ENCODE peak calls at places on chromosomes 11 and 22, in ten cellular contexts. G is GM12864; L is kidney epithelial cell; M is AG09309; E is CD8-positive, alpha-beta memory T cell; C is right lobe of liver; W is A549; Q is HCT116; A is fibroblast of lung; I is heart right ventricle. O is an unnamed sample.

GRCh38 chr11:19762266-19762665 is 49.6 kb downstream of the NAV2 start:
- DNase-seq in G (no peak), L (no peak), M (no peak), E (no peak), C (no peak), W (no peak), Q (no peak), A (no peak), I (no peak), O (no peak)

GRCh38 chr11:120972621-120973020 is 51.3 kb upstream of the TBCEL start:
- DNase-seq in G (no peak), L (no peak), M (no peak), E (no peak), C (no peak), W (no peak), Q (no peak), A (no peak), I (no peak), O (no peak)

GRCh38 chr22:24801906-24802504 is 4.0 kb upstream of the SGSM1 start:
- DNase-seq in G (no peak), L (no peak), M (no peak), E (no peak), C (no peak), W (no peak), Q (no peak), A (no peak), I (no peak), O (no peak)

GRCh38 chr11:117833401-117833891 is 8.9 kb upstream of the FXYD2 start:
- DNase-seq in G (no peak), L (no peak), M (no peak), E (peak), C (peak), W (no peak), Q (no peak), A (no peak), I (peak), O (no peak)

GRCh38 chr11:770642-771616 is 6.4 kb downstream of the GATD1 start:
- DNase-seq in G (no peak), L (no peak), M (no peak), E (no peak), C (no peak), W (no peak), Q (no peak), A (no peak), I (no peak), O (no peak)

GRCh38 chr11:121448431-121448941 is 3.6 kb upstream of the SORL1 start:
- DNase-seq in G (no peak), L (no peak), M (no peak), E (no peak), C (no peak), W (no peak), Q (no peak), A (no peak), I (no peak), O (peak)

GRCh38 chr11:56533054-56533740 is 9.9 kb downstream of the OR5M11 start:
- DNase-seq in G (no peak), L (no peak), M (no peak), E (no peak), C (no peak), W (no peak), Q (no peak), A (no peak), I (no peak), O (no peak)

GRCh38 chr11:88629496-88629895 is 292.0 kb upstream of the CTSC start:
- DNase-seq in G (no peak), L (no peak), M (no peak), E (no peak), C (no peak), W (no peak), Q (no peak), A (no peak), I (no peak), O (no peak)

GRCh38 chr22:27937453-27937852 is 18.4 kb upstream of the PITPNB start:
- DNase-seq in G (no peak), L (no peak), M (no peak), E (no peak), C (no peak), W (no peak), Q (no peak), A (no peak), I (no peak), O (no peak)

GRCh38 chr11:103842795-103843194 is 193.6 kb upstream of the DDI1 start:
- DNase-seq in G (no peak), L (no peak), M (peak), E (no peak), C (no peak), W (no peak), Q (no peak), A (peak), I (no peak), O (peak)

GRCh38 chr22:47927811-47928210 is 1165.4 kb downstream of the TBC1D22A start:
- DNase-seq in G (no peak), L (no peak), M (no peak), E (no peak), C (no peak), W (no peak), Q (no peak), A (no peak), I (no peak), O (no peak)

GRCh38 chr11:129440028-129440630 is 64.5 kb downstream of the BARX2 start:
- DNase-seq in G (no peak), L (peak), M (no peak), E (no peak), C (no peak), W (peak), Q (no peak), A (no peak), I (no peak), O (no peak)

GRCh38 chr11:104653011-104653806 is 245.1 kb downstream of the CASP12 start:
- DNase-seq in G (no peak), L (no peak), M (no peak), E (peak), C (no peak), W (no peak), Q (no peak), A (peak), I (no peak), O (no peak)

GRCh38 chr22:22377335-22377734 is 131.2 kb downstream of the ZNF280B start:
- DNase-seq in G (no peak), L (no peak), M (no peak), E (no peak), C (no peak), W (no peak), Q (no peak), A (no peak), I (no peak), O (no peak)

GRCh38 chr11:130774703-130775102 is 141.6 kb downstream of the SNX19 start:
- DNase-seq in G (no peak), L (no peak), M (no peak), E (no peak), C (no peak), W (no peak), Q (no peak), A (no peak), I (peak), O (no peak)

GRCh38 chr22:18112440-18112839 is 1.8 kb downstream of the TUBA8 start:
- DNase-seq in G (no peak), L (no peak), M (no peak), E (no peak), C (no peak), W (no peak), Q (no peak), A (no peak), I (no peak), O (no peak)

GRCh38 chr22:18110194-18110943 is at the start of gene TUBA8:
- DNase-seq in G (no peak), L (no peak), M (no peak), E (no peak), C (peak), W (no peak), Q (no peak), A (peak), I (no peak), O (peak)

GRCh38 chr22:18111759-18112330 is 1.2 kb downstream of the TUBA8 start:
- DNase-seq in G (no peak), L (no peak), M (no peak), E (no peak), C (no peak), W (no peak), Q (no peak), A (no peak), I (peak), O (no peak)

GRCh38 chr22:18109410-18110193 is 1.0 kb upstream of the TUBA8 start:
- DNase-seq in G (no peak), L (no peak), M (no peak), E (no peak), C (no peak), W (no peak), Q (no peak), A (no peak), I (no peak), O (no peak)

GRCh38 chr22:18110944-18111758 is 542 bp downstream of the TUBA8 start:
- DNase-seq in G (no peak), L (no peak), M (no peak), E (no peak), C (no peak), W (no peak), Q (no peak), A (no peak), I (no peak), O (no peak)
- H3K4me3 ChIP-seq in G (peak), L (peak), M (peak), E (no peak), C (peak), W (no peak), Q (no peak), A (peak), I (peak), O (peak)

GRCh38 chr22:39234867-39235687 is 9.7 kb downstream of the PDGFB start:
- DNase-seq in G (no peak), L (no peak), M (no peak), E (no peak), C (no peak), W (no peak), Q (no peak), A (no peak), I (peak), O (no peak)

GRCh38 chr22:39234157-39234793 is 10.5 kb downstream of the PDGFB start:
- DNase-seq in G (no peak), L (no peak), M (no peak), E (no peak), C (peak), W (no peak), Q (no peak), A (no peak), I (peak), O (no peak)

GRCh38 chr22:39232246-39232645 is 12.5 kb downstream of the PDGFB start:
- DNase-seq in G (no peak), L (no peak), M (no peak), E (no peak), C (no peak), W (no peak), Q (no peak), A (no peak), I (no peak), O (no peak)

GRCh38 chr22:39232806-39233735 is 11.7 kb downstream of the PDGFB start:
- DNase-seq in G (no peak), L (no peak), M (no peak), E (no peak), C (no peak), W (no peak), Q (no peak), A (no peak), I (no peak), O (no peak)

GRCh38 chr22:39233736-39234120 is 11.1 kb downstream of the PDGFB start:
- DNase-seq in G (no peak), L (no peak), M (no peak), E (no peak), C (no peak), W (no peak), Q (no peak), A (no peak), I (peak), O (no peak)
- H3K4me3 ChIP-seq in G (no peak), L (no peak), M (no peak), E (no peak), C (no peak), W (no peak), Q (no peak), A (no peak), I (peak), O (no peak)

GRCh38 chr22:30357650-30358215 is 926 bp downstream of the CCDC157 start:
- DNase-seq in G (no peak), L (no peak), M (no peak), E (no peak), C (no peak), W (no peak), Q (no peak), A (no peak), I (no peak), O (no peak)

GRCh38 chr22:30356392-30357230 is at the start of the genes CCDC157 and SF3A1:
- DNase-seq in G (peak), L (peak), M (peak), E (peak), C (peak), W (peak), Q (peak), A (peak), I (peak), O (peak)

GRCh38 chr22:30351226-30351625 is 5.5 kb downstream of the SF3A1 start:
- DNase-seq in G (no peak), L (no peak), M (no peak), E (no peak), C (no peak), W (no peak), Q (no peak), A (peak), I (no peak), O (no peak)

GRCh38 chr22:30348837-30349236 is 7.9 kb downstream of the SF3A1 start:
- DNase-seq in G (no peak), L (no peak), M (peak), E (no peak), C (no peak), W (no peak), Q (no peak), A (peak), I (no peak), O (no peak)

GRCh38 chr22:30354644-30355043 is 2.0 kb downstream of the SF3A1 start:
- DNase-seq in G (no peak), L (no peak), M (no peak), E (no peak), C (no peak), W (no peak), Q (no peak), A (no peak), I (no peak), O (no peak)
- H3K4me3 ChIP-seq in G (no peak), L (no peak), M (no peak), E (peak), C (no peak), W (no peak), Q (no peak), A (no peak), I (peak), O (peak)

DNA sequence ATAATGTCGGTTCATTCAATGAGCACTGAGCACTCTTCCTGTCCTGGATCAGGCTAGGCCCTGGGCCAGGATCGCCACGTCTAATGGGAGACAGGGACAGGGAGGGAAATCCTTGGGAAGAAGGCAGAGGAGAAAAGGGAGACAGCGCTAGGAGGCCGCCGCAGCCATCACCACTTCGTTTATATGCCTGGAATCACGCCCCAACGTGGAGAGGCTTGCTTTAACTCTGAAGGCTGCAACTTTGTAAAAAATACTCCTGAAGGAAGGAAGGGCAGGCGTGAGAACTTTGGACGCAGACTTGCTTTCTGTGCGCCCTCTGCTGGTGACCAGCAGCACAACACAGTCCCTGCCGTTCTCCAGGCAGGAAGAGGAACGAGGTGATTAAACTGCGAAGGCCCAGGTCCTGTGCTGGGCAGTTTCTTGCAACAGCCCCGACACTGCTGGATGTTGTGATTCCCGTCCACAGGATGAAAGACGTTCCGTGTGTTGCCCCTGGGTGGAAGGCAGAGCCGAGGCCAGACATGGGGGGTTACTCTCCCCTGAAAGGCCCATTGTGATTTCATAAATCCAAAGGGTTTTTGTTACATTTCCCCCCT is 22.1 kb downstream of the RIBC2 start:
- DNase-seq in G (peak), L (peak), M (peak), E (peak), C (peak), W (peak), Q (peak), A (peak), I (peak), O (peak)
- H3K4me3 ChIP-seq in G (no peak), L (no peak), M (no peak), E (no peak), C (no peak), W (no peak), Q (no peak), A (no peak), I (peak), O (no peak)

GRCh38 chr11:114059984-114060401 is 482 bp downstream of the ZBTB16 start:
- DNase-seq in G (no peak), L (no peak), M (no peak), E (peak), C (peak), W (peak), Q (no peak), A (peak), I (peak), O (no peak)

GRCh38 chr11:114058871-114059277 is 637 bp upstream of the ZBTB16 start:
- DNase-seq in G (no peak), L (no peak), M (no peak), E (no peak), C (no peak), W (no peak), Q (no peak), A (no peak), I (no peak), O (no peak)

GRCh38 chr11:114059278-114059983 is at the start of gene ZBTB16:
- DNase-seq in G (no peak), L (no peak), M (no peak), E (peak), C (peak), W (no peak), Q (no peak), A (peak), I (peak), O (no peak)

GRCh38 chr11:114061053-114062049 is 1.8 kb downstream of the ZBTB16 start:
- DNase-seq in G (no peak), L (no peak), M (no peak), E (no peak), C (no peak), W (no peak), Q (no peak), A (peak), I (no peak), O (no peak)

DNA sequence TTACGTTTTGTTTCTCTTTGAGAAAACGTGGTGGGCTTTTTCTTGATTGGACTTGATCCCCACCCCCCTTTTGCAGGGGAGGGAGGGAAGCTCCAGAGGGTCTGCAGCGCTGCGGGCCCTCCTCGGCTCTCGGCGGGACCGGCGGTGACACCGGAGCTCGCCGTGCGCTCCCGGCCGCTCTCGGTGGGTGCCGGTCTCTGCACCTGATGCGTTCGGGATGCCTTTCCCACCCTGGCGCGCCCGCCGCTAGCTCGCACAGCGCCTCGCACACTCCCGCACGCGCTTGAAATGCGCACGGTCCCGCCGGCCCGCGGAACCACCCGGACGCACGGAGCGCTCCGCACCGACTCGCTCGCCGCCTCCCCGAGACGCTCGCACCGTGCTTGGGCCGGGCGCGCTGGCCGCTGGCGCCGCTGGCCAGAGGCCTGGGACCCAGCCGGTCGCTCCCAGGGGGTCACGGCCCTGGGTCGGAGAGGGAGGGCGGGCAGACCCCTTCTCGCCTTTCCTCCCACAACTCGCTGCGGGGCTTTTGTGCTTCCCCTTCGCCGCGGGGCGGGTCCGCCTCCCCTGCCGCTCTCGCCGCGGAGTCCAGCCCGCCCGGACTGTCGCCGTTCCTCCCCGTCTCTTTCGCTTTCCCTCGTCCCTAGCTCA is 1.0 kb downstream of the ZBTB16 start:
- DNase-seq in G (no peak), L (no peak), M (no peak), E (peak), C (peak), W (no peak), Q (no peak), A (no peak), I (peak), O (no peak)
- H3K4me3 ChIP-seq in G (no peak), L (peak), M (peak), E (peak), C (peak), W (peak), Q (no peak), A (peak), I (peak), O (no peak)

DNA sequence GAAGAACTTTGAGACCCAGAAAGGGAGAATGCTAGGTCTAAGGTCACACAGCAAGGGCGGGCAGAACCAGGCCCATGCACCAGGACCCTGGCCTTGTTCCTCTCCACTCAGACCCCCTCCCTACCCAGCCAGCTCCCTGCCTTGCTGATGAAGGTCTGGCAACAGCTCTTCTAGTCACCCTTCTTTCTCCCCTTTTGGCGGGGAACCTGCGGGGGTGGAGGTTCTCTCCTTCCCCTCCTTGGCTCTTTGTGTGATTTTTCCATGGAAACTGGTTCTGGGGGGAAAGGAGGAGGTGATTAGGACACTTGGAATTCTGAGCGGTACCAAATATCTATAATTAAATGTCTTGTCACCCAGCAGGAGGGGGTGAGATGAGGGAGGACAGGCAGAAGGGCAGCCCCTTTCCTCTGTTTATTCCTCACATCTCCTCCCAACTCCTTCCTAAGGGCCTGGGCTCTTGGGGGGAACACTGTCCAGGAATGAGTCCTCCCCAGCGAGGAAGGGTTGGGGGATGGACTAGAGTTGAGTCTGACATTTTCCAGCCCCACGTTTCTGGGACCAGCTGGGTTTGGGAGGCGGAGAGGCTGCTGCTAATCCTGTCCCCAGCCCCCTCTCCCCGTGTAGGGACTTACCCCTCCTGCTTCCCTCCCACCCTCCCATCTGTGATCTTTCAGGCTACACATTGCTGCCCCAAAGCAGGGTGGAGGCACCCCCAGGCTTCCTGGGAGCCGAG is 7.4 kb downstream of the ARHGEF17 start:
- DNase-seq in G (no peak), L (no peak), M (no peak), E (no peak), C (no peak), W (no peak), Q (no peak), A (no peak), I (no peak), O (no peak)
- H3K4me3 ChIP-seq in G (no peak), L (no peak), M (no peak), E (no peak), C (no peak), W (no peak), Q (no peak), A (peak), I (peak), O (no peak)